ENCODE peak calls at places on chromosomes 16 and 17, in four cellular contexts. One of them, this sample, is unnamed. For H3K27me3, the result is how much of the 10 kb centered on the place peaks cover.

GRCh38 chr17:15265131-15265530 is at the start of gene PMP22:
- DNase-seq in suprapubic skin: no peak
- DNase-seq in fibroblast of lung: peak
- DNase-seq in right lobe of liver: no peak
- DNase-seq in this sample: no peak

GRCh38 chr17:40310882-40311391 is 2.0 kb downstream of the RARA start:
- DNase-seq in suprapubic skin: peak
- DNase-seq in fibroblast of lung: no peak
- DNase-seq in right lobe of liver: peak
- DNase-seq in this sample: peak

GRCh38 chr17:15744885-15745284 is 12.8 kb downstream of the TBC1D26 start:
- DNase-seq in suprapubic skin: no peak
- DNase-seq in fibroblast of lung: no peak
- DNase-seq in right lobe of liver: no peak
- DNase-seq in this sample: no peak

GRCh38 chr16:2818278-2818876 is 1.3 kb downstream of the PRSS21 start:
- DNase-seq in suprapubic skin: peak
- DNase-seq in fibroblast of lung: no peak
- DNase-seq in right lobe of liver: peak
- DNase-seq in this sample: no peak

GRCh38 chr17:65001409-65002045 is 55.0 kb downstream of the GNA13 start:
- DNase-seq in suprapubic skin: no peak
- DNase-seq in fibroblast of lung: no peak
- DNase-seq in right lobe of liver: no peak
- DNase-seq in this sample: no peak

GRCh38 chr17:40535924-40536717 is 29.2 kb downstream of the CCR7 start:
- DNase-seq in suprapubic skin: peak
- DNase-seq in fibroblast of lung: no peak
- DNase-seq in right lobe of liver: no peak
- DNase-seq in this sample: no peak

GRCh38 chr16:58493756-58494431 is 6.0 kb upstream of the NDRG4 start:
- DNase-seq in suprapubic skin: peak
- DNase-seq in fibroblast of lung: no peak
- DNase-seq in right lobe of liver: no peak
- DNase-seq in this sample: no peak

GRCh38 chr17:41013606-41014005 is 4.7 kb upstream of the KRTAP3-1 start:
- DNase-seq in suprapubic skin: no peak
- DNase-seq in fibroblast of lung: peak
- DNase-seq in right lobe of liver: no peak
- DNase-seq in this sample: peak

GRCh38 chr17:19766016-19766415 is 17.9 kb upstream of the ALDH3A1 start:
- DNase-seq in suprapubic skin: peak
- DNase-seq in fibroblast of lung: no peak
- DNase-seq in right lobe of liver: no peak
- DNase-seq in this sample: no peak

GRCh38 chr17:21296097-21297025 is 11.8 kb downstream of the MAP2K3 start:
- DNase-seq in suprapubic skin: no peak
- DNase-seq in fibroblast of lung: no peak
- DNase-seq in right lobe of liver: peak
- DNase-seq in this sample: peak

GRCh38 chr16:11224096-11224893 is 31.7 kb downstream of the SOCS1 start:
- DNase-seq in suprapubic skin: peak
- DNase-seq in fibroblast of lung: no peak
- DNase-seq in right lobe of liver: peak
- DNase-seq in this sample: no peak

GRCh38 chr16:86718118-86718517 is 139.8 kb downstream of the FOXL1 start:
- DNase-seq in suprapubic skin: no peak
- DNase-seq in fibroblast of lung: peak
- DNase-seq in right lobe of liver: no peak
- DNase-seq in this sample: no peak

GRCh38 chr17:1764274-1764673 is 2.4 kb downstream of the SERPINF1 start:
- DNase-seq in suprapubic skin: peak
- DNase-seq in fibroblast of lung: peak
- DNase-seq in right lobe of liver: peak
- DNase-seq in this sample: peak

GRCh38 chr16:1932050-1933028 is 10.7 kb downstream of the MSRB1 start:
- DNase-seq in suprapubic skin: no peak
- DNase-seq in fibroblast of lung: peak
- DNase-seq in right lobe of liver: peak
- DNase-seq in this sample: no peak

GRCh38 chr16:49510676-49511305 is 137.2 kb downstream of the C16orf78 start:
- DNase-seq in suprapubic skin: no peak
- DNase-seq in fibroblast of lung: no peak
- DNase-seq in right lobe of liver: no peak
- DNase-seq in this sample: peak

GRCh38 chr16:49515016-49515415 is 141.4 kb downstream of the C16orf78 start:
- DNase-seq in suprapubic skin: no peak
- DNase-seq in fibroblast of lung: no peak
- DNase-seq in right lobe of liver: no peak
- DNase-seq in this sample: no peak

GRCh38 chr16:49514391-49514980 is 140.9 kb downstream of the C16orf78 start:
- DNase-seq in suprapubic skin: no peak
- DNase-seq in fibroblast of lung: no peak
- DNase-seq in right lobe of liver: no peak
- DNase-seq in this sample: no peak

GRCh38 chr16:49515861-49516260 is 142.3 kb downstream of the C16orf78 start:
- DNase-seq in suprapubic skin: no peak
- DNase-seq in fibroblast of lung: no peak
- DNase-seq in right lobe of liver: no peak
- DNase-seq in this sample: no peak

GRCh38 chr16:49513040-49513439 is 139.4 kb downstream of the C16orf78 start:
- DNase-seq in suprapubic skin: no peak
- DNase-seq in fibroblast of lung: no peak
- DNase-seq in right lobe of liver: no peak
- DNase-seq in this sample: peak
- H3K27me3 ChIP-seq in suprapubic skin: under half
- H3K27me3 ChIP-seq in fibroblast of lung: under half
- H3K27me3 ChIP-seq in right lobe of liver: under half
- H3K27me3 ChIP-seq in this sample: under half

DNA sequence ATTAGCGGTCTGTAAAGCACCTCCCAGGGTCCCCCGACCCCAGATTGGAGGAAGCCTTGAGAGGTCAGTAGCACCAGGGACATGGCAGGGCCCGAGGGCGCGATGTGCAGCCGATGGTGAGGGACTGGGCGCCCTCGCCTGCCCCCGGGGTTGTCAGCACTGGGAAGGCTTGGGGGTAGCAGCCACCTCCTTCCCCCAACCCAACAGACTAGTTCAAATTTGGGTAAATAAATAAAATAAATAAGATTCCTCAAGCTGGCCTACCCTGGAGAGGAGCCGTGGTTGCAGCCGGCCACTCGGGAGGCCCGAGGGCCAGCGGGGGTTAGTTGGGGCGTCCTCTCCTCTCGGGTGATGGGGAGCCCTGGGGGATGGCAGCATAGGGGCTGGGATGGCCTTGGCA is 1.5 kb downstream of the C16orf92 start:
- DNase-seq in suprapubic skin: no peak
- DNase-seq in fibroblast of lung: no peak
- DNase-seq in right lobe of liver: no peak
- DNase-seq in this sample: no peak
- H3K27me3 ChIP-seq in suprapubic skin: under half
- H3K27me3 ChIP-seq in fibroblast of lung: under half
- H3K27me3 ChIP-seq in right lobe of liver: under half
- H3K27me3 ChIP-seq in this sample: under half

GRCh38 chr16:90031931-90032663 is 12.8 kb upstream of the DBNDD1 start:
- DNase-seq in suprapubic skin: no peak
- DNase-seq in fibroblast of lung: peak
- DNase-seq in right lobe of liver: no peak
- DNase-seq in this sample: no peak

GRCh38 chr16:90034504-90034903 is 15.2 kb upstream of the DBNDD1 start:
- DNase-seq in suprapubic skin: no peak
- DNase-seq in fibroblast of lung: no peak
- DNase-seq in right lobe of liver: no peak
- DNase-seq in this sample: no peak

GRCh38 chr16:90032664-90033346 is 13.5 kb upstream of the DBNDD1 start:
- DNase-seq in suprapubic skin: no peak
- DNase-seq in fibroblast of lung: peak
- DNase-seq in right lobe of liver: no peak
- DNase-seq in this sample: peak

GRCh38 chr16:90028985-90029384 is 9.7 kb upstream of the DBNDD1 start:
- DNase-seq in suprapubic skin: no peak
- DNase-seq in fibroblast of lung: no peak
- DNase-seq in right lobe of liver: no peak
- DNase-seq in this sample: no peak

DNA sequence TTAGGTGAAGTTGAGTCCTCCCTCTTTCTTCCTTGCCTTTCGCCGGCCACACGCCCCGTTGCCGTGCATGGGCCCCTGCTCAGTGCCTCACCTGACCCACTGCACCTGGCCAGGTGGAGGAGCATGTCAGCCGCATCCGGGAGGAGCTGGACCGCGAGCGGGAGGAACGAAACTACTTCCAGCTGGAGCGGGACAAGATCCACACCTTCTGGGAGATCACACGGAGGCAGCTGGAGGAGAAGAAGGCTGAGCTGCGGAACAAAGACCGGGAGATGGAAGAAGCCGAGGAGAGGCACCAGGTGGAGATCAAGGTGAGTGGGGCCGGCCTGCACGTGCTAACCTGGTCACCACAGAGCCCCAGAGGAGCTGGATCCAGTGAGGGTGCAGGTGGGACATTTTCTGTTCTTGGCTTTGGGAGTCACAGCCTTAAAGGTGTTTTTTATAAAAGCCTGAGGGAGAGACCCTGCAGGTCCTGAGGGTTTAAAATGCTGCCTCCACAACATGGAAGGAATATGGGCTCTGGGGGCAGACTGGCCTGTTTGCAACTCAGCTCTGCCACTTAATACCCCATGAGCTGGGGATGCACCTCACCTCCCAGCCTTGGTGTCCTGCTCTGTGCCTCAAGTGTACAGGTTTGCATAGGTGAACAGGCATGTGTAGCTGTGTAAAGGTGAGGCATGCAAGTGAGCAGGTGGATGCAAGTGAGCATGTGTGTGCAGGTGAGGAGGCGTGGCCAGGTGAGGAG is 12.1 kb upstream of the DBNDD1 start:
- DNase-seq in suprapubic skin: no peak
- DNase-seq in fibroblast of lung: no peak
- DNase-seq in right lobe of liver: no peak
- DNase-seq in this sample: peak
- H3K27me3 ChIP-seq in suprapubic skin: under half
- H3K27me3 ChIP-seq in fibroblast of lung: under half
- H3K27me3 ChIP-seq in right lobe of liver: under half
- H3K27me3 ChIP-seq in this sample: under half

GRCh38 chr16:30691907-30692306 is 7.1 kb upstream of the SRCAP start:
- DNase-seq in suprapubic skin: no peak
- DNase-seq in fibroblast of lung: no peak
- DNase-seq in right lobe of liver: no peak
- DNase-seq in this sample: no peak

GRCh38 chr16:30692381-30693074 is 6.4 kb upstream of the SRCAP start:
- DNase-seq in suprapubic skin: no peak
- DNase-seq in fibroblast of lung: no peak
- DNase-seq in right lobe of liver: no peak
- DNase-seq in this sample: no peak

DNA sequence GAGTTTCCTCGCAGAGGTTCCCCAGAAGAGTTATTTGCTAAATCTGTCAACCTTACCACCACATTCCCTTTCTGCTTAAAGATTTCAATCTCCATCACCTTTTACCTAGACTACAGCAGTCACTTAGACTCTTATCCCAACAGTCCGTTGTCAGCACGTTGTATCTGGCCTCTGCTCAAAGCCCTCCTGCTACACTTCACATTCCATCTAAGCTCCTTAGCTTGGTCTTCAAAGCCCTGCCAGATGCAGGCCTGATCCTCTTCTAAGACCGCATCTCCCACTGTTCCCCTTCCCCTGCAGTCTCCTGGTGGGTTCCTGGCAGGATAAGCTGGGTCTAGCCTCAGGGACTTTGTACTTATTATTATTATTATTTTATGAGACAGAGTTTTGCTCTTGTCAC is 10.3 kb upstream of the SRCAP start:
- DNase-seq in suprapubic skin: no peak
- DNase-seq in fibroblast of lung: no peak
- DNase-seq in right lobe of liver: no peak
- DNase-seq in this sample: no peak
- H3K27me3 ChIP-seq in suprapubic skin: under half
- H3K27me3 ChIP-seq in fibroblast of lung: under half
- H3K27me3 ChIP-seq in right lobe of liver: under half
- H3K27me3 ChIP-seq in this sample: under half

DNA sequence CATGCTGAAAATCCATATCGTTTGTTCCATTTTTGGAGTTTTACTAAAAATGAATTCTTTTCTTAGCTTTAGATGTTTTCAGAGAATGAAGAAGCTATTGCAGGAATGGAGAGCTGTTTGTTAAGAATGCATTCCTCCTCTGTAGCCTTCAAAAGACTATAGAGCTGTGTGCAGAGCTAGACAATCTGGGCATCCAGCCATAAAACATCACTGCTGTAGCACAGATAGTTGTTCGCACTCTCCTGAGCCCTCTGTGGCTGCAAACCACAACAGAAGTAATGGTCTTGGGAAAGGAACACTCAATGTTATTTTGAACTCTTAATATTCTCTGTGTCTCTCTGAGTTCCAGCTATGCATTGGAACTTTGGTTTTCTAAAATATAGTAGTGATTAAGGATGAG is 4.9 kb downstream of the TNRC6C start:
- DNase-seq in suprapubic skin: no peak
- DNase-seq in fibroblast of lung: peak
- DNase-seq in right lobe of liver: no peak
- DNase-seq in this sample: no peak
- H3K27me3 ChIP-seq in suprapubic skin: under half
- H3K27me3 ChIP-seq in fibroblast of lung: under half
- H3K27me3 ChIP-seq in right lobe of liver: under half
- H3K27me3 ChIP-seq in this sample: under half

GRCh38 chr17:6812295-6812694 is 19.2 kb downstream of the TEKT1 start:
- DNase-seq in suprapubic skin: no peak
- DNase-seq in fibroblast of lung: no peak
- DNase-seq in right lobe of liver: no peak
- DNase-seq in this sample: no peak
- H3K27me3 ChIP-seq in suprapubic skin: under half
- H3K27me3 ChIP-seq in fibroblast of lung: under half
- H3K27me3 ChIP-seq in right lobe of liver: under half
- H3K27me3 ChIP-seq in this sample: under half

GRCh38 chr17:49959183-49959935 is 9.6 kb upstream of the DLX4 start:
- DNase-seq in suprapubic skin: no peak
- DNase-seq in fibroblast of lung: no peak
- DNase-seq in right lobe of liver: no peak
- DNase-seq in this sample: peak
- H3K27me3 ChIP-seq in suprapubic skin: under half
- H3K27me3 ChIP-seq in fibroblast of lung: under half
- H3K27me3 ChIP-seq in right lobe of liver: under half
- H3K27me3 ChIP-seq in this sample: under half

DNA sequence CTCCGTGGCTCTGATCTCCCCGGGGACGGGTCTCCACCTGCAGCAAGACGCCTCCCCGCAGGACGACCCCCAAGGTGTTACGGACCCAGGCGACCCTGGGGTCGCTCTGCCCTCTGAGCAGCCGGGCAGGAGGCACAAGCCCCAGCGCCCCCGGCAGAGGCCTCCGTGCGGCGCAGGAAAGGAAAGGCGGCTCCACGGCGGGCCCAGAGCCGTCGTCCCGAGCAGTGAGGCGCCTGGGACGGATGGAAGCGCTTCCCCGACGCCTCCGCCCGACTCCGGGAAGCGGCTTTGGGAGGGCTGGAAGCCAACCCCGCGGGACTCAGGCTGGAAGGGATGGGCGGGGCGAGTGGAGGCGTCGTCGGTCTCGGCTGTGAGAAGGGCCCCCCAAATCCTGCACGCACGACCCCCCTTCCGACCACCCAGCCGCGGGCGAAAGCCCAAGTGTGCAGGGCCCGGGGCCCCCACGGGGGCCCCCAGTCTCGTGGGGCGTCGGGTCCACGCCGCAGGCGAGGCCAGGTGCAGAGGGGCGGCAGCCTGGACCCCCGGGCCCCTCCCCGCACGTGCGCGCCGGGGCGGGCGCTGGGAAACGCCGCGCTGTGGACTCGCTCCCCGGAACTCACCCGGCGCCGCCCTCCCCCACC is 32.7 kb upstream of the RPH3AL start:
- DNase-seq in suprapubic skin: peak
- DNase-seq in fibroblast of lung: no peak
- DNase-seq in right lobe of liver: peak
- DNase-seq in this sample: peak
- H3K27me3 ChIP-seq in suprapubic skin: under half
- H3K27me3 ChIP-seq in fibroblast of lung: under half
- H3K27me3 ChIP-seq in right lobe of liver: under half
- H3K27me3 ChIP-seq in this sample: under half

This sample was measured in MG63.